ENCODE peak calls at places on chromosomes 2 and 18, in seven cellular contexts. C is SK-N-SH, S is K562, N is HepG2, Z is HCT116, A is GM12878, J is H1. X is an unnamed sample.

GRCh38 chr2:95073856-95074662 is 47.5 kb downstream of the MRPS5 start:
- DNase-seq in C (peak), S (no peak), N (no peak), Z (no peak), A (no peak), J (no peak), X (no peak)

GRCh38 chr18:78528437-78529228 is 451.0 kb upstream of the SALL3 start:
- DNase-seq in C (no peak), S (peak), N (no peak), Z (no peak), A (no peak), J (no peak), X (no peak)

GRCh38 chr18:35466334-35466733 is 31.4 kb downstream of the INO80C start:
- DNase-seq in C (no peak), S (no peak), N (no peak), Z (no peak), A (no peak), J (no peak), X (no peak)

GRCh38 chr2:191481305-191482075 is 196.4 kb upstream of the NABP1 start:
- DNase-seq in C (no peak), S (no peak), N (no peak), Z (no peak), A (no peak), J (no peak), X (no peak)

GRCh38 chr2:66050392-66050791 is 384.5 kb upstream of the MEIS1 start:
- DNase-seq in C (no peak), S (no peak), N (no peak), Z (no peak), A (no peak), J (no peak), X (no peak)

GRCh38 chr2:239966029-239966847 is 58.9 kb downstream of the NDUFA10 start:
- DNase-seq in C (no peak), S (no peak), N (no peak), Z (no peak), A (no peak), J (no peak), X (no peak)

GRCh38 chr2:223104336-223104735 is 52.3 kb downstream of the KCNE4 start:
- DNase-seq in C (no peak), S (no peak), N (no peak), Z (no peak), A (no peak), J (no peak), X (no peak)

GRCh38 chr2:66432801-66433694 is 1.9 kb upstream of the MEIS1 start:
- DNase-seq in C (peak), S (peak), N (peak), Z (no peak), A (no peak), J (peak), X (peak)

GRCh38 chr2:71157124-71157802 is 26.8 kb downstream of the MPHOSPH10 start:
- DNase-seq in C (peak), S (peak), N (peak), Z (peak), A (no peak), J (peak), X (peak)

GRCh38 chr2:72959554-72959953 is 42.2 kb downstream of the EMX1 start:
- DNase-seq in C (no peak), S (no peak), N (no peak), Z (no peak), A (no peak), J (no peak), X (no peak)

GRCh38 chr2:5315512-5315911 is 376.7 kb upstream of the SOX11 start:
- DNase-seq in C (peak), S (no peak), N (no peak), Z (no peak), A (no peak), J (no peak), X (no peak)

GRCh38 chr2:207051345-207051959 is 112.1 kb downstream of the CPO start:
- DNase-seq in C (no peak), S (no peak), N (no peak), Z (no peak), A (no peak), J (no peak), X (no peak)

GRCh38 chr2:129935118-129935517 is 44.3 kb upstream of the RAB6C start:
- DNase-seq in C (no peak), S (no peak), N (no peak), Z (no peak), A (no peak), J (no peak), X (no peak)

GRCh38 chr2:72744049-72744448 is 81.8 kb downstream of the EXOC6B start:
- DNase-seq in C (no peak), S (no peak), N (no peak), Z (no peak), A (no peak), J (no peak), X (no peak)

GRCh38 chr2:227095346-227095745 is 68.7 kb downstream of the COL4A4 start:
- DNase-seq in C (no peak), S (no peak), N (no peak), Z (no peak), A (no peak), J (no peak), X (no peak)

GRCh38 chr2:8849322-8849721 is 11.9 kb upstream of the KIDINS220 start:
- DNase-seq in C (no peak), S (no peak), N (no peak), Z (no peak), A (no peak), J (no peak), X (no peak)

GRCh38 chr18:77433076-77433475 is 183.4 kb downstream of the GALR1 start:
- DNase-seq in C (no peak), S (no peak), N (no peak), Z (no peak), A (no peak), J (no peak), X (no peak)

GRCh38 chr2:191167766-191168165 is 17.0 kb upstream of the STAT4 start:
- DNase-seq in C (no peak), S (no peak), N (no peak), Z (no peak), A (no peak), J (no peak), X (no peak)

DNA sequence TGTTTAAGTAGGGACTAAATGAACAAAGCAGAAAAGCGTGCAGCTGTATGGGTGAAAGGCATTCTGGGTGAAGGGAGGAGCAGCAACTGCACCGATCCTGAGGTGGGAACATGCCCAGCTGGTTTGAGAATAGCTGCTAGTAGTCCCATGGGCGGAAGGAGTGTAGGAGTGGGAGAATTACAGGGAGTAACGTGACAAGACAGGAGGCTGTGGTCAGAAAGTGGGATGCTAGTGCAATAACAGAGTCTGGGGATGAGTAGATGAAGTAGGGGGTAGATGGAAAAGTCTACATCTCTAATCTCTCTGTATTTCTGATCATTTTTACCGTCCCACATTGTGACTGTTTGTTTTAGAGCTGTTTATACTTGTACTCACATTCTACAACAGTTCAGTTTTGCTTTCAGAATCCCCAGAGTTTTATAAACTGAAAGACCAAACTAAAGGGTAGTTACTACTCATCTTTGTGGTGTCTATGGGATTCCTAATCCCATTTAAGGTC is 118.9 kb downstream of the LCLAT1 start:
- DNase-seq in C (no peak), S (no peak), N (no peak), Z (no peak), A (no peak), J (no peak), X (no peak)
- H3K4me3 ChIP-seq in C (no peak), S (no peak), N (no peak), Z (no peak), A (no peak), J (no peak), X (no peak)

GRCh38 chr18:5424903-5425302 is 118.9 kb downstream of the EPB41L3 start:
- DNase-seq in C (no peak), S (peak), N (peak), Z (no peak), A (no peak), J (no peak), X (no peak)
- TF ChIP-seq YY1 in C (no peak), S (no peak), N (no peak), Z (no peak), A (no peak), J (no peak), X (no peak)

GRCh38 chr2:174874081-174874480 is 109.8 kb upstream of the CHRNA1 start:
- DNase-seq in C (no peak), S (no peak), N (no peak), Z (no peak), A (no peak), J (no peak), X (no peak)

GRCh38 chr2:174881678-174882077 is 117.4 kb upstream of the CHRNA1 start:
- DNase-seq in C (no peak), S (no peak), N (no peak), Z (no peak), A (no peak), J (no peak), X (no peak)

GRCh38 chr2:174873457-174873856 is 109.2 kb upstream of the CHRNA1 start:
- DNase-seq in C (no peak), S (no peak), N (no peak), Z (no peak), A (no peak), J (no peak), X (no peak)

GRCh38 chr2:174877796-174878195 is 113.5 kb upstream of the CHRNA1 start:
- DNase-seq in C (peak), S (no peak), N (no peak), Z (no peak), A (no peak), J (no peak), X (no peak)

GRCh38 chr2:174878537-174879147 is 114.4 kb upstream of the CHRNA1 start:
- DNase-seq in C (peak), S (no peak), N (no peak), Z (no peak), A (no peak), J (no peak), X (no peak)
- H3K4me3 ChIP-seq in C (peak), S (no peak), N (no peak), Z (no peak), A (no peak), J (no peak), X (no peak)

DNA sequence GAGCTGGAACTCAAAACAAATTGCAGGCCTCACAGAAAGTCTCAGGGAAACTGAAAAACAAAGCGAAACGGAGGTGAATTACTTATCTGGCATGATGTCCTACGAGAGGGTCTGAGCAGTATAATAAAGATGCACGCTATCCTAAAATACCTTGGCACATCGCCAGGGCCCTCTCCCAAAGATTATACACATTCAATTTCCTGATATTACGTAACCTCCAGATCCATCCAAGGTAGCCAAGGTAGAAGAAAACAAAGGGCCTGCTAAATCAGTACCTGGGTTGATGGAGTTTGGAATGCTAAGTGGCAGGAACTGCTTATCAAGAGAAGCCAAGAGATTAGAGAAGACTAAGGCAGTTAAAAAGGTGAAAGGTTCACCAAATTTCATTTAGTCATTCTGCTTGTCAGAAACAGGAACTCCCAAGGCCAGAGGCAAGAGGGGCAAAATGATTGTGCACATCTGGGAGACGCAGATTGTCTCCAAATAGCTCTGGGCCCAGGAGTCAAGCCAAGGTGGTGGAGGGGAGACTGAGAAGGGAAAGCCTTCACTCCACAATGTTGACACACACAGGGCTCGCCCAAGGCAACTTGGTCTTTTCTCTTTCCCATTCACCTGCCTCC is 236.8 kb upstream of the ATP5MC3 start:
- DNase-seq in C (peak), S (peak), N (no peak), Z (no peak), A (no peak), J (no peak), X (no peak)
- TF ChIP-seq YY1 in C (no peak), S (no peak), N (no peak), Z (no peak), A (no peak), J (no peak), X (no peak)

GRCh38 chr2:156319811-156320490 is 12.6 kb downstream of the NR4A2 start:
- DNase-seq in C (peak), S (peak), N (no peak), Z (no peak), A (no peak), J (peak), X (no peak)
- H3K4me3 ChIP-seq in C (no peak), S (peak), N (no peak), Z (no peak), A (no peak), J (peak), X (no peak)

DNA sequence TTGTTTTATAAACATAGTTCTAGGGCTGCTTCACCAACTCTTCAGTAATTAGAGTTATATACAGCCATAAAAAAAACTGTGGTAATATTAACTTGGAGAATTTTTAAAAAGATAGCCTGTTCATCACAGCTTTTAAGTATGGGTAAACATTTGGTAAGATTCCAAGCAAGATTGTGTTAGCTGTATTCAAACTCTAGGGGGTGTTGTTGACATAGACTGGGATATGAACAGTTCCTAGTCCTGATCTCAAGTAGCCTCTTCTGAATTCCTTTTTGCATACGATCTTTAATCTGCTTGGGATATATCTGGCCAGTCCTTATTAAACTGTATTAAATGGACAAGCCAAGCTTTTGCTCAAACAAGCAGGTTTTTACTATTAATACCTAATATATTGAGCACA is 13.4 kb downstream of the NOP58 start:
- DNase-seq in C (peak), S (peak), N (peak), Z (no peak), A (no peak), J (no peak), X (no peak)
- TF ChIP-seq YY1 in C (no peak), S (no peak), N (no peak), Z (no peak), A (no peak), J (no peak), X (no peak)